ENCODE peak calls at places on chromosomes 13 and 19, in seven cellular contexts. P is endodermal cell, R is SK-N-SH, T is pancreas, H is testis, D is HCT116, F is lower lobe of right lung. B is an unnamed sample.

GRCh38 chr19:12721656-12722565 is 1.8 kb downstream of the TNPO2 start:
- DNase-seq in R (peak), H (peak), F (peak), D (no peak), P (peak), T (peak), B (peak)

GRCh38 chr13:31747966-31748365 is 8.6 kb downstream of the RXFP2 start:
- DNase-seq in D (no peak), P (no peak), T (no peak), F (no peak), H (no peak), R (no peak), B (no peak)

GRCh38 chr19:18340990-18341868 is 831 bp downstream of the PGPEP1 start:
- DNase-seq in P (peak), T (peak), D (no peak), R (peak), H (peak), F (peak), B (peak)

GRCh38 chr19:45902651-45903625 is 525 bp upstream of the MYPOP start:
- DNase-seq in T (peak), F (peak), R (peak), H (peak), P (peak), D (peak), B (peak)

GRCh38 chr13:40317980-40318327 is 348.5 kb downstream of the FOXO1 start:
- DNase-seq in F (no peak), R (no peak), H (no peak), T (no peak), D (no peak), P (no peak), B (no peak)

GRCh38 chr19:13010038-13010991 is 15.0 kb downstream of the NFIX start:
- DNase-seq in H (peak), R (no peak), T (no peak), P (peak), D (no peak), F (no peak), B (peak)

GRCh38 chr19:39473443-39473960 is 7.1 kb upstream of the TIMM50 start:
- DNase-seq in D (no peak), H (no peak), P (no peak), T (no peak), F (no peak), R (no peak), B (peak)

GRCh38 chr19:7815325-7815724 is 14.7 kb upstream of the EVI5L start:
- DNase-seq in D (no peak), F (no peak), H (no peak), R (no peak), T (no peak), P (no peak), B (no peak)

GRCh38 chr19:662207-662961 is 630 bp downstream of the RNF126 start:
- DNase-seq in R (peak), P (peak), H (peak), D (no peak), F (peak), T (no peak), B (peak)

GRCh38 chr19:50516859-50517703 is 3.4 kb upstream of the ASPDH start:
- DNase-seq in D (no peak), T (no peak), F (peak), H (no peak), P (no peak), R (peak), B (no peak)

GRCh38 chr19:45554481-45554880 is 30.1 kb downstream of the OPA3 start:
- DNase-seq in P (no peak), H (no peak), F (no peak), D (no peak), T (no peak), R (no peak), B (no peak)

GRCh38 chr19:23762884-23763711 is 4.4 kb upstream of the ZNF681 start:
- DNase-seq in H (peak), R (peak), D (no peak), T (peak), P (peak), F (peak), B (peak)

GRCh38 chr19:54172413-54172763 is 572 bp downstream of the TMC4 start:
- DNase-seq in T (no peak), P (no peak), D (no peak), F (no peak), R (no peak), H (no peak), B (no peak)

GRCh38 chr13:102907886-102908515 is 62.2 kb downstream of the ERCC5 start:
- DNase-seq in P (no peak), F (no peak), D (no peak), R (no peak), T (no peak), H (no peak), B (no peak)
- H3K27ac ChIP-seq in P (no peak), F (no peak), D (no peak), R (no peak), T (no peak), H (no peak), B (no peak)

DNA sequence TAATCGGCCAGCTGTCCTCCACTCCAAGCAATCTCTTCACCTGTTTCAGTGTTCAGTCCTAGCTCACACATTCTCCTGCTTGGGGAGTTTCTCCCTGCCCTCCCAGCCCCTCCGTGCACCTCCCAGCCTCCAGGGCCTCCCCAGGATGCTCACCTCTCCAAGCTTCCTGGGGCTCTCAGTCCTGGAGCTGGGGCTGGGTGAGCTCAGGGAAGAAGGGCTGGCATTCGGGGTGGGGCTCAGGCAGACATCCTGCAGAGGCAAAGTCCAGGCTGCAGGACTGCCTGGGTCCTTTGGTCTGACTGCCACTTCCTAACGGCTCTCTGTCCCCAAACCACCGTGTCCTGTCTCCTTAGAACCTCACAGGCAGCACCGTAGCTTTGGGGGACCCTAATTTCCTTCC is 2.6 kb downstream of the TMEM150B start:
- DNase-seq in H (no peak), T (no peak), R (no peak), P (no peak), F (no peak), D (no peak), B (no peak)
- H3K27ac ChIP-seq in H (no peak), T (no peak), R (no peak), P (no peak), F (no peak), D (no peak), B (no peak)

DNA sequence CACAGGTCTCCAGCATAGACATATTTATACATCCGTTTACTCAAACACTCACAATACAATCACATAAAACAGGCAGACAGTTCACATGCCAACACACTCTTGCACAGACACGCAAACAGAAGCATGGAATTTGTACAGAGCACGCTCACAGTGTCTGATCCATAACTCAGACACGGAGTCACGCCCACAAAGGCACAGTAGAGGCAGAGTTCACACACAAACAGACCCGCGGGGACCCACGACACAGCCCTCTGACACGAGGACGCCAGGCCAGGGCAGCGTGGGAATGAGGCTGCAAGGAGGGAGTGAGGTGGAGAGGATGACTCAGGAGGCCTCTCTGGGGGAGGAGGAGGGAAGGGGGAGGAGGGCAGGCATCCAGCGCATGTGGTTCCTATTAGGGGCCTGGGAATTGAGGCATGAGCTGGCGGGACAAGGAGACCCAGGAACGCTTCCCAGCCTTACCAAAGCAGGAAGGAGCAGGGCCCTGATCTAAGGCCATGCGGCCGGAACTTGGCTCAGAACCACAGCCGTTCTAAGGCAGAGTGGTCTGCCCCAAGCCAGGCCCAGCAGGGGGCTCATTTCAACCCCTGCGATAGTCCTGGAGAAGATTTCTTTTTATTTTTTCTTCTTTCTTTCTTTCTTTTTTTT is 9.1 kb upstream of the OLFM2 start:
- DNase-seq in D (no peak), F (peak), H (peak), R (peak), T (peak), P (peak), B (peak)
- H3K27ac ChIP-seq in D (no peak), F (peak), H (peak), R (peak), T (no peak), P (no peak), B (peak)

DNA sequence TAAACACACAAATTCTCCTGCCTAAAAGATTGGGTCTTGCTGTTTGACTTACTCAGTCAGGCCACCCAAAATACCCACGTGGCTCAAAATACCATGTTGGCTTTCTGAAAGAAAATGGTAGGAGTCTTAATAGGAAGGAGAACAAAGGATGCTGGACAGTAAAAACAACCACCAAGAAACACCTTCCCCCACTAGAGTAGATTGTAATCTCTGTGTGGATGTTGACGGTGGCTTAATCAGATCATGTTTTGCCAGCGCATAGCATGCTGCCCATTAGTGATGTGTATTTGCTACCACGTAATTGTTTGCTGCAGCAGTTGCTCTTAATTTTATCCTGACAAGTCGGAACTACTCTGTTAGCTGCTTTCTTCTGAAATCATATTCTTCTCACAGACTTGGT is 1229.3 kb upstream of the SLC10A2 start:
- DNase-seq in P (no peak), R (peak), F (no peak), D (no peak), H (no peak), T (no peak), B (no peak)
- H3K27ac ChIP-seq in P (no peak), R (peak), F (no peak), D (no peak), H (no peak), T (no peak), B (no peak)

DNA sequence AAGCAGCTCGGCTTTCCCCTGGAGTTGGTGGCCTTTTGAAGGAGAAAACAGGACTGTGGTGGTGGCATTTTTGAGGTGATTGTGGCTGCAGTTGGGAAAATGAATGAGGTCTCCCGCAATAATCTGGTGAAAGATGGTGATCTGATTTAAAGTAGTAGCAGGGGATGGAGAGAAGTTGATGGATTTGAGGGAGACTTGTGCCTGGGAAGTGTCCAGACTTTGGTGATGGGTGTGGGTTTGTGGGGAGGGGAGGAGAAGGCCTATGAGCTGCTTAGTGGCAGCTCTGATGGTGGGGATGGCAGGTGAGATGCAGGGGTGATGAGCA is 4.0 kb upstream of the EPN1 start:
- DNase-seq in F (no peak), R (no peak), H (no peak), D (no peak), P (no peak), T (no peak), B (no peak)
- H3K27ac ChIP-seq in F (no peak), R (no peak), H (no peak), D (peak), P (no peak), T (no peak), B (no peak)